ENCODE peak calls at places on chromosome 16, in ten cellular contexts. One of them, this sample, is unnamed.

GRCh38 chr16:85750827-85751641 is at the start of gene C16orf74:
- DNase-seq in midbrain: no peak
- DNase-seq in T-helper 22 cell: no peak
- DNase-seq in transverse colon: peak
- DNase-seq in prostate gland: peak
- DNase-seq in M059J: peak
- DNase-seq in cardiac septum: no peak
- DNase-seq in stimulated activated CD4-positive, alpha-beta T cell treated with anti-CD3 and anti-CD28 coated beads, Interleukin-15, amount 100 ng/mL, for 1 hour: no peak
- DNase-seq in OCI-LY7: peak
- DNase-seq in GM23248: peak
- DNase-seq in this sample: peak

GRCh38 chr16:534089-534635 is 6.7 kb downstream of the CAPN15 start:
- DNase-seq in midbrain: no peak
- DNase-seq in T-helper 22 cell: no peak
- DNase-seq in transverse colon: peak
- DNase-seq in prostate gland: no peak
- DNase-seq in M059J: no peak
- DNase-seq in cardiac septum: no peak
- DNase-seq in stimulated activated CD4-positive, alpha-beta T cell treated with anti-CD3 and anti-CD28 coated beads, Interleukin-15, amount 100 ng/mL, for 1 hour: no peak
- DNase-seq in OCI-LY7: no peak
- DNase-seq in GM23248: no peak
- DNase-seq in this sample: no peak

GRCh38 chr16:83849434-83849833 is 41.7 kb downstream of the HSBP1 start:
- DNase-seq in midbrain: no peak
- DNase-seq in T-helper 22 cell: no peak
- DNase-seq in transverse colon: no peak
- DNase-seq in prostate gland: no peak
- DNase-seq in M059J: no peak
- DNase-seq in cardiac septum: no peak
- DNase-seq in stimulated activated CD4-positive, alpha-beta T cell treated with anti-CD3 and anti-CD28 coated beads, Interleukin-15, amount 100 ng/mL, for 1 hour: no peak
- DNase-seq in OCI-LY7: no peak
- DNase-seq in GM23248: no peak
- DNase-seq in this sample: no peak

GRCh38 chr16:81823111-81823510 is 44.0 kb downstream of the PLCG2 start:
- DNase-seq in midbrain: no peak
- DNase-seq in T-helper 22 cell: no peak
- DNase-seq in transverse colon: peak
- DNase-seq in prostate gland: no peak
- DNase-seq in M059J: peak
- DNase-seq in cardiac septum: peak
- DNase-seq in stimulated activated CD4-positive, alpha-beta T cell treated with anti-CD3 and anti-CD28 coated beads, Interleukin-15, amount 100 ng/mL, for 1 hour: no peak
- DNase-seq in OCI-LY7: peak
- DNase-seq in GM23248: no peak
- DNase-seq in this sample: peak

GRCh38 chr16:15857779-15858560 is 1.1 kb upstream of the MYH11 start:
- DNase-seq in midbrain: no peak
- DNase-seq in T-helper 22 cell: no peak
- DNase-seq in transverse colon: peak
- DNase-seq in prostate gland: peak
- DNase-seq in M059J: peak
- DNase-seq in cardiac septum: peak
- DNase-seq in stimulated activated CD4-positive, alpha-beta T cell treated with anti-CD3 and anti-CD28 coated beads, Interleukin-15, amount 100 ng/mL, for 1 hour: no peak
- DNase-seq in OCI-LY7: no peak
- DNase-seq in GM23248: peak
- DNase-seq in this sample: no peak

GRCh38 chr16:9415588-9415987 is 324.1 kb downstream of the HAPSTR1 start:
- DNase-seq in midbrain: no peak
- DNase-seq in T-helper 22 cell: no peak
- DNase-seq in transverse colon: no peak
- DNase-seq in prostate gland: no peak
- DNase-seq in M059J: no peak
- DNase-seq in cardiac septum: no peak
- DNase-seq in stimulated activated CD4-positive, alpha-beta T cell treated with anti-CD3 and anti-CD28 coated beads, Interleukin-15, amount 100 ng/mL, for 1 hour: no peak
- DNase-seq in OCI-LY7: no peak
- DNase-seq in GM23248: no peak
- DNase-seq in this sample: no peak

GRCh38 chr16:67967956-67968439 is 439 bp downstream of the SLC12A4 start:
- DNase-seq in midbrain: no peak
- DNase-seq in T-helper 22 cell: peak
- DNase-seq in transverse colon: peak
- DNase-seq in prostate gland: no peak
- DNase-seq in M059J: peak
- DNase-seq in cardiac septum: no peak
- DNase-seq in stimulated activated CD4-positive, alpha-beta T cell treated with anti-CD3 and anti-CD28 coated beads, Interleukin-15, amount 100 ng/mL, for 1 hour: peak
- DNase-seq in OCI-LY7: peak
- DNase-seq in GM23248: peak
- DNase-seq in this sample: peak

GRCh38 chr16:69311533-69312388 is 611 bp downstream of the VPS4A start:
- DNase-seq in midbrain: no peak
- DNase-seq in T-helper 22 cell: peak
- DNase-seq in transverse colon: peak
- DNase-seq in prostate gland: no peak
- DNase-seq in M059J: peak
- DNase-seq in cardiac septum: peak
- DNase-seq in stimulated activated CD4-positive, alpha-beta T cell treated with anti-CD3 and anti-CD28 coated beads, Interleukin-15, amount 100 ng/mL, for 1 hour: peak
- DNase-seq in OCI-LY7: peak
- DNase-seq in GM23248: peak
- DNase-seq in this sample: peak

GRCh38 chr16:86118467-86119307 is 219.7 kb downstream of the IRF8 start:
- DNase-seq in midbrain: no peak
- DNase-seq in T-helper 22 cell: no peak
- DNase-seq in transverse colon: peak
- DNase-seq in prostate gland: no peak
- DNase-seq in M059J: peak
- DNase-seq in cardiac septum: peak
- DNase-seq in stimulated activated CD4-positive, alpha-beta T cell treated with anti-CD3 and anti-CD28 coated beads, Interleukin-15, amount 100 ng/mL, for 1 hour: no peak
- DNase-seq in OCI-LY7: no peak
- DNase-seq in GM23248: peak
- DNase-seq in this sample: peak

GRCh38 chr16:81652798-81653505 is 126.1 kb upstream of the PLCG2 start:
- DNase-seq in midbrain: no peak
- DNase-seq in T-helper 22 cell: no peak
- DNase-seq in transverse colon: peak
- DNase-seq in prostate gland: no peak
- DNase-seq in M059J: no peak
- DNase-seq in cardiac septum: no peak
- DNase-seq in stimulated activated CD4-positive, alpha-beta T cell treated with anti-CD3 and anti-CD28 coated beads, Interleukin-15, amount 100 ng/mL, for 1 hour: no peak
- DNase-seq in OCI-LY7: no peak
- DNase-seq in GM23248: no peak
- DNase-seq in this sample: peak

GRCh38 chr16:19771796-19772195 is 53.7 kb downstream of the IQCK start:
- DNase-seq in midbrain: no peak
- DNase-seq in T-helper 22 cell: no peak
- DNase-seq in transverse colon: no peak
- DNase-seq in prostate gland: no peak
- DNase-seq in M059J: no peak
- DNase-seq in cardiac septum: no peak
- DNase-seq in stimulated activated CD4-positive, alpha-beta T cell treated with anti-CD3 and anti-CD28 coated beads, Interleukin-15, amount 100 ng/mL, for 1 hour: no peak
- DNase-seq in OCI-LY7: no peak
- DNase-seq in GM23248: no peak
- DNase-seq in this sample: no peak

GRCh38 chr16:8887952-8888560 is 5.9 kb downstream of the LITAFD start:
- DNase-seq in midbrain: peak
- DNase-seq in T-helper 22 cell: no peak
- DNase-seq in transverse colon: no peak
- DNase-seq in prostate gland: peak
- DNase-seq in M059J: peak
- DNase-seq in cardiac septum: no peak
- DNase-seq in stimulated activated CD4-positive, alpha-beta T cell treated with anti-CD3 and anti-CD28 coated beads, Interleukin-15, amount 100 ng/mL, for 1 hour: no peak
- DNase-seq in OCI-LY7: no peak
- DNase-seq in GM23248: peak
- DNase-seq in this sample: no peak

GRCh38 chr16:1543085-1543896 is 9.8 kb downstream of the TMEM204 start:
- DNase-seq in midbrain: no peak
- DNase-seq in T-helper 22 cell: peak
- DNase-seq in transverse colon: peak
- DNase-seq in prostate gland: no peak
- DNase-seq in M059J: peak
- DNase-seq in cardiac septum: peak
- DNase-seq in stimulated activated CD4-positive, alpha-beta T cell treated with anti-CD3 and anti-CD28 coated beads, Interleukin-15, amount 100 ng/mL, for 1 hour: peak
- DNase-seq in OCI-LY7: peak
- DNase-seq in GM23248: peak
- DNase-seq in this sample: peak

GRCh38 chr16:83040174-83040573 is 413.4 kb downstream of the CDH13 start:
- DNase-seq in midbrain: no peak
- DNase-seq in T-helper 22 cell: no peak
- DNase-seq in transverse colon: no peak
- DNase-seq in prostate gland: no peak
- DNase-seq in M059J: peak
- DNase-seq in cardiac septum: no peak
- DNase-seq in stimulated activated CD4-positive, alpha-beta T cell treated with anti-CD3 and anti-CD28 coated beads, Interleukin-15, amount 100 ng/mL, for 1 hour: no peak
- DNase-seq in OCI-LY7: no peak
- DNase-seq in GM23248: peak
- DNase-seq in this sample: peak

GRCh38 chr16:28292731-28293588 is 635 bp downstream of the SBK1 start:
- DNase-seq in midbrain: no peak
- DNase-seq in T-helper 22 cell: no peak
- DNase-seq in transverse colon: peak
- DNase-seq in prostate gland: peak
- DNase-seq in M059J: no peak
- DNase-seq in cardiac septum: no peak
- DNase-seq in stimulated activated CD4-positive, alpha-beta T cell treated with anti-CD3 and anti-CD28 coated beads, Interleukin-15, amount 100 ng/mL, for 1 hour: no peak
- DNase-seq in OCI-LY7: no peak
- DNase-seq in GM23248: no peak
- DNase-seq in this sample: no peak

GRCh38 chr16:31148896-31149295 is 970 bp downstream of the PRSS36 start:
- DNase-seq in midbrain: no peak
- DNase-seq in T-helper 22 cell: no peak
- DNase-seq in transverse colon: no peak
- DNase-seq in prostate gland: no peak
- DNase-seq in M059J: no peak
- DNase-seq in cardiac septum: no peak
- DNase-seq in stimulated activated CD4-positive, alpha-beta T cell treated with anti-CD3 and anti-CD28 coated beads, Interleukin-15, amount 100 ng/mL, for 1 hour: no peak
- DNase-seq in OCI-LY7: no peak
- DNase-seq in GM23248: no peak
- DNase-seq in this sample: no peak

GRCh38 chr16:11356573-11357331 is 11.5 kb downstream of the RMI2 start:
- DNase-seq in midbrain: peak
- DNase-seq in T-helper 22 cell: no peak
- DNase-seq in transverse colon: peak
- DNase-seq in prostate gland: no peak
- DNase-seq in M059J: peak
- DNase-seq in cardiac septum: peak
- DNase-seq in stimulated activated CD4-positive, alpha-beta T cell treated with anti-CD3 and anti-CD28 coated beads, Interleukin-15, amount 100 ng/mL, for 1 hour: peak
- DNase-seq in OCI-LY7: peak
- DNase-seq in GM23248: peak
- DNase-seq in this sample: peak

GRCh38 chr16:84612686-84613085 is 5.2 kb downstream of the COTL1 start:
- DNase-seq in midbrain: no peak
- DNase-seq in T-helper 22 cell: no peak
- DNase-seq in transverse colon: no peak
- DNase-seq in prostate gland: no peak
- DNase-seq in M059J: no peak
- DNase-seq in cardiac septum: no peak
- DNase-seq in stimulated activated CD4-positive, alpha-beta T cell treated with anti-CD3 and anti-CD28 coated beads, Interleukin-15, amount 100 ng/mL, for 1 hour: no peak
- DNase-seq in OCI-LY7: no peak
- DNase-seq in GM23248: no peak
- DNase-seq in this sample: no peak

GRCh38 chr16:88830783-88831182 is 19.1 kb upstream of the APRT start:
- DNase-seq in midbrain: no peak
- DNase-seq in T-helper 22 cell: no peak
- DNase-seq in transverse colon: no peak
- DNase-seq in prostate gland: no peak
- DNase-seq in M059J: no peak
- DNase-seq in cardiac septum: no peak
- DNase-seq in stimulated activated CD4-positive, alpha-beta T cell treated with anti-CD3 and anti-CD28 coated beads, Interleukin-15, amount 100 ng/mL, for 1 hour: no peak
- DNase-seq in OCI-LY7: no peak
- DNase-seq in GM23248: no peak
- DNase-seq in this sample: no peak

This sample was measured in GM12865.